ENCODE peak calls at places on chromosome 21, in eight cellular contexts. T, I, G, K, O, Q, W and X are unnamed samples.

GRCh38 chr21:24375201-24375600 is 1232.1 kb downstream of the MRPL39 start:
- DNase-seq in W (no peak), G (no peak), I (no peak), K (no peak), Q (no peak), O (no peak), T (no peak), X (no peak)

GRCh38 chr21:28089599-28090421 is 902.9 kb downstream of the LTN1 start:
- DNase-seq in Q (peak), I (no peak), K (no peak), G (no peak), T (no peak), O (no peak), W (no peak), X (no peak)

GRCh38 chr21:32094792-32095191 is 184.1 kb downstream of the MIS18A start:
- DNase-seq in K (no peak), Q (peak), O (no peak), I (no peak), T (no peak), G (no peak), W (no peak), X (no peak)

GRCh38 chr21:17343055-17343454 is 169.8 kb upstream of the CXADR start:
- DNase-seq in G (no peak), T (no peak), O (no peak), I (no peak), K (no peak), W (no peak), Q (peak), X (no peak)

GRCh38 chr21:37462087-37462861 is 95.7 kb downstream of the DYRK1A start:
- DNase-seq in G (no peak), Q (no peak), T (no peak), K (no peak), O (no peak), I (no peak), W (no peak), X (no peak)

GRCh38 chr21:33281101-33281652 is 15.0 kb downstream of the IL10RB start:
- DNase-seq in T (no peak), I (no peak), Q (no peak), W (no peak), O (no peak), K (no peak), G (no peak), X (no peak)

GRCh38 chr21:45747233-45747766 is 103.8 kb downstream of the PCBP3 start:
- DNase-seq in T (no peak), O (peak), G (no peak), Q (no peak), K (no peak), I (no peak), W (no peak), X (no peak)

GRCh38 chr21:32475162-32475812 is 62.8 kb downstream of the EVA1C start:
- DNase-seq in K (no peak), T (no peak), Q (peak), O (no peak), G (no peak), I (no peak), W (no peak), X (no peak)

GRCh38 chr21:45997495-45998275 is 16.1 kb downstream of the COL6A1 start:
- DNase-seq in Q (no peak), W (no peak), I (peak), T (no peak), O (no peak), K (no peak), G (peak), X (no peak)

GRCh38 chr21:40841524-40842196 is 5.3 kb downstream of the DSCAM start:
- DNase-seq in G (no peak), T (peak), K (peak), I (no peak), W (no peak), Q (peak), O (no peak), X (no peak)

GRCh38 chr21:45357436-45358260 is 47.3 kb upstream of the COL18A1 start:
- DNase-seq in W (no peak), T (no peak), I (no peak), G (no peak), Q (no peak), O (no peak), K (no peak), X (no peak)

GRCh38 chr21:44677881-44678280 is 4.1 kb downstream of the KRTAP12-1 start:
- DNase-seq in I (no peak), G (no peak), Q (no peak), O (no peak), K (no peak), T (no peak), W (no peak), X (no peak)

GRCh38 chr21:35528109-35529042 is 479.3 kb upstream of the RUNX1 start:
- DNase-seq in Q (no peak), G (no peak), T (no peak), O (peak), W (peak), I (peak), K (no peak), X (peak)

GRCh38 chr21:42735944-42736343 is 82.5 kb downstream of the PDE9A start:
- DNase-seq in T (no peak), G (no peak), Q (no peak), K (no peak), O (no peak), W (no peak), I (no peak), X (no peak)

GRCh38 chr21:33975548-33976081 is 60.0 kb upstream of the ATP5PO start:
- DNase-seq in K (no peak), G (no peak), O (no peak), T (no peak), I (peak), Q (peak), W (peak), X (no peak)

GRCh38 chr21:44579056-44579832 is 1.2 kb downstream of the KRTAP10-5 start:
- DNase-seq in Q (no peak), K (no peak), O (peak), W (no peak), I (no peak), T (no peak), G (no peak), X (no peak)

GRCh38 chr21:40095477-40095876 is 228.2 kb downstream of the PCP4 start:
- DNase-seq in O (no peak), W (no peak), G (no peak), Q (no peak), T (no peak), I (no peak), K (no peak), X (no peak)

GRCh38 chr21:44478124-44478800 is 23.0 kb downstream of the LRRC3 start:
- DNase-seq in G (no peak), O (no peak), Q (no peak), I (no peak), K (no peak), T (no peak), W (no peak), X (no peak)

GRCh38 chr21:45491623-45492022 is 50.6 kb downstream of the SLC19A1 start:
- DNase-seq in K (no peak), O (no peak), T (no peak), G (no peak), Q (no peak), W (no peak), I (no peak), X (no peak)

GRCh38 chr21:40842197-40842552 is 4.8 kb downstream of the DSCAM start:
- DNase-seq in W (no peak), K (no peak), O (no peak), Q (no peak), T (no peak), I (no peak), G (no peak), X (no peak)

GRCh38 chr21:15894596-15894995 is 164.8 kb downstream of the USP25 start:
- DNase-seq in K (no peak), I (no peak), Q (peak), T (no peak), G (no peak), O (no peak), W (no peak), X (no peak)

GRCh38 chr21:33395866-33396265 is 7.3 kb upstream of the IFNGR2 start:
- DNase-seq in I (no peak), T (no peak), Q (no peak), K (no peak), W (no peak), O (no peak), G (no peak), X (no peak)

GRCh38 chr21:40926238-40926637 is 79.3 kb upstream of the DSCAM start:
- DNase-seq in Q (no peak), W (no peak), K (no peak), G (no peak), O (no peak), T (no peak), I (no peak), X (no peak)

GRCh38 chr21:26707241-26707640 is 134.2 kb upstream of the CYYR1 start:
- DNase-seq in Q (no peak), G (no peak), T (no peak), W (no peak), K (no peak), I (no peak), O (no peak), X (no peak)

GRCh38 chr21:16193758-16194606 is 464.2 kb downstream of the USP25 start:
- DNase-seq in O (no peak), T (peak), I (no peak), Q (peak), K (no peak), G (no peak), W (no peak), X (no peak)

GRCh38 chr21:29384608-29385359 is 86.1 kb downstream of the BACH1 start:
- DNase-seq in K (no peak), T (no peak), W (no peak), I (no peak), Q (no peak), O (no peak), G (no peak), X (no peak)

GRCh38 chr21:45228171-45228641 is 59.5 kb downstream of the POFUT2 start:
- DNase-seq in Q (peak), W (peak), O (peak), T (no peak), K (no peak), G (no peak), I (peak), X (no peak)

GRCh38 chr21:14560139-14560538 is 14.0 kb upstream of the SAMSN1 start:
- DNase-seq in O (no peak), Q (no peak), G (no peak), I (no peak), K (no peak), T (no peak), W (no peak), X (no peak)

GRCh38 chr21:45635271-45636151 is 8.0 kb upstream of the PCBP3 start:
- DNase-seq in Q (no peak), I (no peak), W (no peak), K (no peak), T (no peak), G (no peak), O (no peak), X (no peak)

GRCh38 chr21:32884062-32884461 is 112.5 kb upstream of the PAXBP1 start:
- DNase-seq in Q (no peak), I (no peak), T (no peak), W (no peak), G (no peak), O (no peak), K (no peak), X (no peak)

GRCh38 chr21:41366522-41367151 is 4.8 kb downstream of the MX2 start:
- DNase-seq in Q (peak), I (no peak), W (no peak), G (no peak), K (no peak), T (no peak), O (peak), X (peak)

GRCh38 chr21:43909736-43910455 is 44.9 kb downstream of the AGPAT3 start:
- DNase-seq in I (no peak), Q (no peak), T (no peak), K (no peak), W (no peak), O (peak), G (no peak), X (no peak)